ENCODE peak calls at places on chromosomes 11 and 22, in ten cellular contexts. Q is body of pancreas, O is uterus, X is A549, G is esophagus muscularis mucosa, U is thyroid gland, K is testis, Z is right lobe of liver, E is esophagus squamous epithelium, A is gastrocnemius medialis. F is an unnamed sample.

GRCh38 chr11:86218125-86219081 is 26.1 kb upstream of the EED start:
- DNase-seq in Q (peak; percentile 77), O (peak; percentile 62), X (peak; percentile 77), G (no peak), U (peak; percentile 57), K (peak; percentile 75), Z (peak; percentile 73), E (no peak), A (peak; percentile 44), F (peak; percentile 65)

GRCh38 chr11:1875093-1875785 is 16.5 kb downstream of the PRR33 start:
- DNase-seq in Q (no peak), O (peak; percentile 16), X (no peak), G (no peak), U (no peak), K (no peak), Z (no peak), E (no peak), A (peak; percentile 18), F (peak; percentile 46)

GRCh38 chr11:132866783-132867545 is 665.3 kb downstream of the OPCML start:
- DNase-seq in Q (no peak), O (no peak), X (no peak), G (no peak), U (no peak), K (no peak), Z (no peak), E (no peak), A (no peak), F (no peak)

GRCh38 chr11:119155733-119156492 is 7.1 kb downstream of the ABCG4 start:
- DNase-seq in Q (no peak), O (no peak), X (peak; percentile 57), G (no peak), U (peak; percentile 14), K (no peak), Z (no peak), E (no peak), A (no peak), F (no peak)

GRCh38 chr22:45142376-45142775 is 21.3 kb upstream of the NUP50 start:
- DNase-seq in Q (no peak), O (no peak), X (no peak), G (no peak), U (no peak), K (no peak), Z (no peak), E (no peak), A (no peak), F (no peak)

GRCh38 chr11:70780246-70780535 is 381.9 kb downstream of the CTTN start:
- DNase-seq in Q (no peak), O (no peak), X (no peak), G (no peak), U (no peak), K (no peak), Z (no peak), E (no peak), A (no peak), F (no peak)

GRCh38 chr11:72753341-72754148 is 1.3 kb upstream of the ARAP1 start:
- DNase-seq in Q (no peak), O (no peak), X (no peak), G (no peak), U (no peak), K (no peak), Z (no peak), E (no peak), A (no peak), F (no peak)

GRCh38 chr22:48185656-48186055 is 1423.2 kb downstream of the TBC1D22A start:
- DNase-seq in Q (no peak), O (no peak), X (no peak), G (no peak), U (no peak), K (no peak), Z (no peak), E (no peak), A (no peak), F (no peak)

GRCh38 chr22:44211946-44212930 is 31.5 kb downstream of the PARVG start:
- DNase-seq in Q (no peak), O (no peak), X (no peak), G (no peak), U (no peak), K (no peak), Z (no peak), E (no peak), A (no peak), F (no peak)

GRCh38 chr22:24420072-24420976 is 7.1 kb upstream of the ADORA2A start:
- DNase-seq in Q (no peak), O (peak; percentile 62), X (no peak), G (no peak), U (peak; percentile 31), K (no peak), Z (peak; percentile 49), E (no peak), A (no peak), F (peak; percentile 55)

GRCh38 chr11:44589301-44589700 is 23.8 kb downstream of the CD82 start:
- DNase-seq in Q (no peak), O (no peak), X (no peak), G (no peak), U (no peak), K (no peak), Z (no peak), E (no peak), A (no peak), F (no peak)

GRCh38 chr11:94650756-94651155 is 83.6 kb downstream of the PIWIL4 start:
- DNase-seq in Q (peak; percentile 49), O (peak; percentile 76), X (no peak), G (peak; percentile 64), U (peak; percentile 10), K (peak; percentile 26), Z (peak; percentile 51), E (no peak), A (peak; percentile 54), F (peak; percentile 52)

GRCh38 chr22:18088825-18089568 is 11.2 kb downstream of the PEX26 start:
- DNase-seq in Q (peak; percentile 52), O (no peak), X (no peak), G (no peak), U (peak; percentile 58), K (no peak), Z (no peak), E (no peak), A (peak; percentile 83), F (peak; percentile 86)

GRCh38 chr11:62689421-62690183 is at the start of gene LRRN4CL:
- DNase-seq in Q (peak; percentile 52), O (peak; percentile 98), X (no peak), G (peak; percentile 97), U (no peak), K (peak; percentile 75), Z (no peak), E (no peak), A (peak; percentile 87), F (peak; percentile 85)

GRCh38 chr11:43934359-43935130 is 7.9 kb upstream of the C11orf96 start:
- DNase-seq in Q (no peak), O (peak; percentile 9), X (no peak), G (no peak), U (no peak), K (no peak), Z (no peak), E (no peak), A (no peak), F (no peak)

GRCh38 chr11:64863381-64864060 is 14.9 kb downstream of the EHD1 start:
- DNase-seq in Q (no peak), O (no peak), X (no peak), G (no peak), U (no peak), K (no peak), Z (no peak), E (no peak), A (no peak), F (no peak)

GRCh38 chr11:64862914-64863313 is 15.5 kb downstream of the EHD1 start:
- DNase-seq in Q (no peak), O (no peak), X (no peak), G (no peak), U (peak; percentile 60), K (no peak), Z (no peak), E (no peak), A (peak; percentile 31), F (no peak)

GRCh38 chr11:64865286-64866172 is 12.9 kb downstream of the EHD1 start:
- DNase-seq in Q (no peak), O (no peak), X (no peak), G (no peak), U (no peak), K (no peak), Z (no peak), E (no peak), A (no peak), F (no peak)

GRCh38 chr11:64864473-64865285 is 13.7 kb downstream of the EHD1 start:
- DNase-seq in Q (peak; percentile 56), O (peak; percentile 90), X (no peak), G (peak; percentile 95), U (no peak), K (peak; percentile 65), Z (no peak), E (no peak), A (peak; percentile 85), F (peak; percentile 75)

DNA sequence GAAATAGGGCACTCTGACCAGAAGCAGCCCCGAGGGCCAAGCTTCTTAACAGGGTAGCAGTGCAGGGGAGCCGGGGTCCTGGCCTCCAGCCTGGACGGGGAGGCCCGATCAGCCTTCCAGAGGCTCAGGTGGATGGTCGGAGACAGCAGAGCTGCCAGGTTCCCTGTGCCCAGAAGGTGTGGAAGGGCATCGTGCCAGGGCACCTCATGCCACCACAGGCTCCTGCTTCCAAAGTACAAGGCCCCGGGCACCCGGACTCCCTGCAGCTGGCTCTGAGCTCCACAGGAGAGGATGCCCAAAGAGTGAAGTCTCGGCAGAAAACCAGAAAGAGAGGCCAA is 14.3 kb downstream of the EHD1 start:
- DNase-seq in Q (no peak), O (no peak), X (no peak), G (no peak), U (no peak), K (no peak), Z (peak; percentile 93), E (no peak), A (no peak), F (no peak)
- TF ChIP-seq POLR2A in Q (no peak), O (no peak), X (no peak), G (no peak), U (no peak), K (no peak), Z (no peak), E (no peak), A (no peak), F (no peak)

GRCh38 chr22:31504282-31504681 is 7.9 kb downstream of the SFI1 start:
- DNase-seq in Q (no peak), O (no peak), X (no peak), G (no peak), U (no peak), K (no peak), Z (no peak), E (no peak), A (no peak), F (no peak)
- H3K27ac ChIP-seq in Q (no peak overlapping the region), O (no peak overlapping the region), X (no peak overlapping the region), G (no peak overlapping the region), U (no peak overlapping the region), K (no peak overlapping the region), Z (no peak overlapping the region), E (no peak overlapping the region), A (no peak overlapping the region), F (peak overlapping the region; percentile 31)

GRCh38 chr11:29333993-29334780 is 682.6 kb downstream of the KCNA4 start:
- DNase-seq in Q (no peak), O (no peak), X (peak; percentile 74), G (no peak), U (no peak), K (no peak), Z (no peak), E (no peak), A (no peak), F (no peak)
- H3K4me1 ChIP-seq in Q (peaks cover 10% of the 10 kb centered on the region), O (no peaks in the 10 kb centered on the region), X (peaks cover 19% of the 10 kb centered on the region), G (no peaks in the 10 kb centered on the region), U (no peaks in the 10 kb centered on the region), K (no peaks in the 10 kb centered on the region), Z (peaks cover 4% of the 10 kb centered on the region), E (no peaks in the 10 kb centered on the region), A (no peaks in the 10 kb centered on the region), F (no peaks in the 10 kb centered on the region)

GRCh38 chr22:36384766-36385400 is 2.9 kb downstream of the MYH9 start:
- DNase-seq in Q (no peak), O (peak; percentile 59), X (no peak), G (no peak), U (no peak), K (no peak), Z (no peak), E (no peak), A (no peak), F (no peak)
- TF ChIP-seq POLR2A in Q (no peak), O (peak; percentile 67), X (no peak), G (no peak), U (no peak), K (no peak), Z (no peak), E (no peak), A (no peak), F (no peak)

F was measured in adrenal gland.